ENCODE peak calls at places on chromosomes 1 and 21, in six cellular contexts. T is effector memory CD4-positive, alpha-beta T cell; M is NCI-H748 treated with DMSO at 0.1 percent for 48 hours; B is nephron progenitor cell; V is HT-29; I is T1000. Z is an unnamed sample.

GRCh38 chr1:237864338-237865244 is 26.1 kb downstream of the ZP4 start:
- DNase-seq in V (peak; percentile 36), B (peak; percentile 84), M (no peak), I (peak; percentile 42), T (no peak), Z (peak; percentile 57)

GRCh38 chr1:201694615-201695335 is 134.2 kb upstream of the IPO9 start:
- DNase-seq in V (no peak), I (no peak), M (no peak), T (no peak), B (no peak), Z (no peak)

GRCh38 chr1:67460648-67461500 is 30.7 kb upstream of the SERBP1 start:
- DNase-seq in T (no peak), M (no peak), V (no peak), B (no peak), I (peak; percentile 12), Z (no peak)

GRCh38 chr1:118951270-118951936 is 36.7 kb downstream of the TBX15 start:
- DNase-seq in T (no peak), V (no peak), M (no peak), B (no peak), I (no peak), Z (no peak)

GRCh38 chr1:92839442-92839841 is 7.6 kb downstream of the RPL5 start:
- DNase-seq in B (no peak), V (no peak), T (no peak), I (no peak), M (no peak), Z (no peak)

GRCh38 chr1:148307583-148308185 is 155.6 kb upstream of the NBPF11 start:
- DNase-seq in I (no peak), M (no peak), B (no peak), V (no peak), T (no peak), Z (no peak)

GRCh38 chr1:218317061-218317460 is 28.1 kb upstream of the TGFB2 start:
- DNase-seq in V (no peak), I (no peak), B (no peak), M (no peak), T (no peak), Z (no peak)

GRCh38 chr1:11925938-11926292 is 312 bp downstream of the KIAA2013 start:
- DNase-seq in V (no peak), B (peak; percentile 43), I (no peak), M (no peak), T (no peak), Z (no peak)

GRCh38 chr1:116943438-116943837 is 33.7 kb downstream of the PTGFRN start:
- DNase-seq in B (no peak), M (no peak), T (no peak), V (no peak), I (no peak), Z (no peak)

GRCh38 chr1:160206421-160207117 is 1.4 kb downstream of the PEA15 start:
- DNase-seq in T (no peak), I (peak; percentile 14), M (peak; percentile 27), B (no peak), V (no peak), Z (peak; percentile 30)

GRCh38 chr1:75136158-75136815 is 2.1 kb downstream of the LHX8 start:
- DNase-seq in I (no peak), M (peak; percentile 61), B (peak; percentile 64), V (no peak), T (no peak), Z (peak; percentile 56)

GRCh38 chr1:199684686-199685273 is 342.7 kb upstream of the NR5A2 start:
- DNase-seq in T (no peak), M (peak; percentile 76), I (peak; percentile 21), V (peak; percentile 88), B (peak; percentile 28), Z (peak; percentile 35)

GRCh38 chr1:238457610-238458009 is 566.9 kb upstream of the ZP4 start:
- DNase-seq in V (no peak), T (no peak), M (no peak), B (no peak), I (no peak), Z (no peak)

GRCh38 chr1:182035097-182035770 is 26.3 kb downstream of the ZNF648 start:
- DNase-seq in V (no peak), B (no peak), M (no peak), I (no peak), T (no peak), Z (no peak)

GRCh38 chr1:177329871-177330270 is 159.1 kb downstream of the BRINP2 start:
- DNase-seq in B (no peak), M (no peak), I (no peak), T (no peak), V (no peak), Z (no peak)

GRCh38 chr1:34928865-34929496 is 469 bp downstream of the DLGAP3 start:
- DNase-seq in V (no peak), M (no peak), I (no peak), B (no peak), T (no peak), Z (no peak)

GRCh38 chr1:167221804-167222610 is 1.3 kb downstream of the POU2F1 start:
- DNase-seq in B (peak; percentile 60), M (peak; percentile 65), I (peak; percentile 24), T (peak; percentile 63), V (peak; percentile 76), Z (peak; percentile 56)

GRCh38 chr1:205588691-205589445 is 42.9 kb downstream of the ELK4 start:
- DNase-seq in M (no peak), T (no peak), B (peak; percentile 29), V (peak; percentile 36), I (no peak), Z (no peak)

GRCh38 chr21:27425574-27425973 is 458.7 kb upstream of the ADAMTS5 start:
- DNase-seq in V (no peak), B (no peak), T (no peak), I (no peak), M (no peak), Z (no peak)

GRCh38 chr21:39386194-39386593 is 37.3 kb upstream of the HMGN1 start:
- DNase-seq in V (peak; percentile 4), I (no peak), T (no peak), M (no peak), B (no peak), Z (no peak)

GRCh38 chr1:96660503-96660902 is 61.1 kb upstream of the PTBP2 start:
- DNase-seq in T (no peak), M (no peak), V (no peak), I (no peak), B (no peak), Z (no peak)

GRCh38 chr1:178869114-178869697 is 1.7 kb downstream of the ANGPTL1 start:
- DNase-seq in T (no peak), B (no peak), M (no peak), V (no peak), I (no peak), Z (peak; percentile 20)

GRCh38 chr1:156768610-156769295 is 1.4 kb downstream of the PRCC start:
- DNase-seq in I (no peak), T (no peak), V (no peak), M (no peak), B (no peak), Z (no peak)

GRCh38 chr1:109466440-109467300 is at the start of gene SYPL2:
- DNase-seq in M (no peak), I (peak; percentile 21), V (no peak), T (no peak), B (peak; percentile 77), Z (no peak)

GRCh38 chr1:175524003-175524402 is 219.4 kb downstream of the TNR start:
- DNase-seq in V (no peak), T (no peak), I (no peak), M (no peak), B (no peak), Z (no peak)

GRCh38 chr1:219847215-219847855 is 81.0 kb downstream of the SLC30A10 start:
- DNase-seq in B (no peak), I (no peak), T (no peak), M (no peak), V (peak; percentile 86), Z (no peak)